ENCODE peak calls at places on chromosomes 12 and 14, in five cellular contexts. Z is lung, G is left kidney, F is NAMALWA, X is PC-3. Y is an unnamed sample.

GRCh38 chr14:104285483-104285790 is 147.1 kb downstream of the KIF26A start:
- DNase-seq in G (no peak), F (no peak), X (no peak), Z (no peak), Y (no peak)

GRCh38 chr12:122721057-122721545 is 4.5 kb upstream of the HCAR3 start:
- DNase-seq in X (no peak), Z (no peak), F (no peak), G (peak; percentile 32), Y (no peak)

GRCh38 chr12:74663958-74664357 is 126.3 kb downstream of the ATXN7L3B start:
- DNase-seq in G (no peak), F (no peak), X (no peak), Z (no peak), Y (no peak)

GRCh38 chr12:31005944-31006361 is 67.7 kb upstream of the DDX11 start:
- DNase-seq in Z (no peak), G (no peak), X (peak; percentile 90), F (no peak), Y (no peak)

GRCh38 chr14:29215853-29216252 is 449.3 kb downstream of the FOXG1 start:
- DNase-seq in F (no peak), G (no peak), X (no peak), Z (no peak), Y (no peak)

GRCh38 chr12:62909340-62909739 is 25.6 kb downstream of the PPM1H start:
- DNase-seq in X (no peak), F (no peak), Z (no peak), G (no peak), Y (no peak)

GRCh38 chr12:29287622-29288021 is 93.3 kb downstream of the ERGIC2 start:
- DNase-seq in F (no peak), X (no peak), Z (no peak), G (no peak), Y (no peak)

GRCh38 chr12:6567824-6568617 is at the start of gene NOP2:
- DNase-seq in X (peak; percentile 86), G (peak; percentile 96), F (peak; percentile 94), Z (peak; percentile 92), Y (peak; percentile 90)

GRCh38 chr12:112107728-112108447 is 695 bp downstream of the NAA25 start:
- DNase-seq in G (peak; percentile 71), X (no peak), Z (peak; percentile 33), F (peak; percentile 68), Y (peak; percentile 44)

Y was measured in K562.